ENCODE peak calls at places on chromosome 3, in seven cellular contexts. C, R, Z, B, Y, V and M are unnamed samples.

GRCh38 chr3:128482175-128482856 is 10.7 kb downstream of the GATA2 start:
- DNase-seq in C (peak), R (no peak), Z (peak), B (no peak), Y (no peak), V (no peak), M (no peak)

GRCh38 chr3:100709840-100710235 is 544 bp downstream of the TFG start:
- DNase-seq in C (peak), R (peak), Z (peak), B (no peak), Y (peak), V (peak), M (peak)

GRCh38 chr3:106197532-106198187 is 328.8 kb upstream of the CBLB start:
- DNase-seq in C (no peak), R (no peak), Z (no peak), B (no peak), Y (no peak), V (no peak), M (no peak)

GRCh38 chr3:117914540-117914939 is 1120.1 kb downstream of the IGSF11 start:
- DNase-seq in C (no peak), R (no peak), Z (no peak), B (no peak), Y (no peak), V (no peak), M (no peak)

GRCh38 chr3:148861277-148861869 is 3.7 kb upstream of the CPA3 start:
- DNase-seq in C (peak), R (no peak), Z (peak), B (no peak), Y (no peak), V (peak), M (peak)

GRCh38 chr3:55893045-55893664 is 406.0 kb upstream of the WNT5A start:
- DNase-seq in C (no peak), R (no peak), Z (peak), B (no peak), Y (no peak), V (peak), M (no peak)

GRCh38 chr3:105938101-105938500 is 69.3 kb upstream of the CBLB start:
- DNase-seq in C (no peak), R (no peak), Z (peak), B (no peak), Y (no peak), V (peak), M (no peak)

GRCh38 chr3:153000325-153000724 is 161.7 kb upstream of the RAP2B start:
- DNase-seq in C (no peak), R (no peak), Z (no peak), B (no peak), Y (no peak), V (no peak), M (no peak)

GRCh38 chr3:17340693-17341092 is 401.7 kb downstream of the TBC1D5 start:
- DNase-seq in C (no peak), R (no peak), Z (no peak), B (no peak), Y (no peak), V (no peak), M (no peak)

GRCh38 chr3:33440578-33441321 is 545 bp upstream of the UBP1 start:
- DNase-seq in C (peak), R (no peak), Z (peak), B (peak), Y (peak), V (peak), M (peak)

GRCh38 chr3:16300881-16301359 is 35.9 kb downstream of the OXNAD1 start:
- DNase-seq in C (peak), R (no peak), Z (no peak), B (no peak), Y (peak), V (no peak), M (no peak)

GRCh38 chr3:51891242-51892039 is 11.7 kb downstream of the IQCF1 start:
- DNase-seq in C (no peak), R (no peak), Z (no peak), B (no peak), Y (no peak), V (no peak), M (no peak)

GRCh38 chr3:29279830-29280229 is 1.0 kb upstream of the RBMS3 start:
- DNase-seq in C (no peak), R (no peak), Z (peak), B (no peak), Y (no peak), V (peak), M (no peak)

GRCh38 chr3:138317687-138318086 is 12.0 kb downstream of the NME9 start:
- DNase-seq in C (no peak), R (no peak), Z (no peak), B (no peak), Y (no peak), V (no peak), M (no peak)